ENCODE peak calls at places on chromosomes 2 and 18, in seven cellular contexts. One of them, this sample, is unnamed.

GRCh38 chr2:237227190-237227988 is 141.7 kb downstream of the COPS8 start:
- DNase-seq in NCI-H345: no peak
- DNase-seq in stimulated activated CD4-positive, alpha-beta T cell treated with anti-CD3 and anti-CD28 coated beads, TNF-alpha, amount 100 ng/mL, for 48 hours: no peak
- DNase-seq in heart right ventricle: no peak
- DNase-seq in fibroblast of pulmonary artery: peak
- DNase-seq in cardiac fibroblast: peak
- DNase-seq in activated naive CD4-positive, alpha-beta T cell: no peak
- DNase-seq in this sample: peak

GRCh38 chr2:163877316-163877715 is 141.5 kb upstream of the FIGN start:
- DNase-seq in activated naive CD4-positive, alpha-beta T cell: no peak
- DNase-seq in stimulated activated CD4-positive, alpha-beta T cell treated with anti-CD3 and anti-CD28 coated beads, TNF-alpha, amount 100 ng/mL, for 48 hours: no peak
- DNase-seq in cardiac fibroblast: peak
- DNase-seq in fibroblast of pulmonary artery: peak
- DNase-seq in heart right ventricle: no peak
- DNase-seq in NCI-H345: no peak
- DNase-seq in this sample: peak

GRCh38 chr2:60926751-60927568 is 45.6 kb downstream of the REL start:
- DNase-seq in activated naive CD4-positive, alpha-beta T cell: no peak
- DNase-seq in fibroblast of pulmonary artery: peak
- DNase-seq in NCI-H345: no peak
- DNase-seq in heart right ventricle: no peak
- DNase-seq in cardiac fibroblast: peak
- DNase-seq in stimulated activated CD4-positive, alpha-beta T cell treated with anti-CD3 and anti-CD28 coated beads, TNF-alpha, amount 100 ng/mL, for 48 hours: no peak
- DNase-seq in this sample: peak

GRCh38 chr2:178865121-178865520 is 57.9 kb upstream of the TTN start:
- DNase-seq in fibroblast of pulmonary artery: no peak
- DNase-seq in stimulated activated CD4-positive, alpha-beta T cell treated with anti-CD3 and anti-CD28 coated beads, TNF-alpha, amount 100 ng/mL, for 48 hours: no peak
- DNase-seq in activated naive CD4-positive, alpha-beta T cell: no peak
- DNase-seq in NCI-H345: no peak
- DNase-seq in cardiac fibroblast: peak
- DNase-seq in heart right ventricle: peak
- DNase-seq in this sample: peak

GRCh38 chr2:2642906-2643890 is 312.1 kb upstream of the MYT1L start:
- DNase-seq in cardiac fibroblast: no peak
- DNase-seq in NCI-H345: no peak
- DNase-seq in stimulated activated CD4-positive, alpha-beta T cell treated with anti-CD3 and anti-CD28 coated beads, TNF-alpha, amount 100 ng/mL, for 48 hours: no peak
- DNase-seq in activated naive CD4-positive, alpha-beta T cell: no peak
- DNase-seq in heart right ventricle: no peak
- DNase-seq in fibroblast of pulmonary artery: no peak
- DNase-seq in this sample: no peak

GRCh38 chr2:148130571-148130970 is 109.7 kb downstream of the MBD5 start:
- DNase-seq in NCI-H345: no peak
- DNase-seq in heart right ventricle: no peak
- DNase-seq in cardiac fibroblast: peak
- DNase-seq in stimulated activated CD4-positive, alpha-beta T cell treated with anti-CD3 and anti-CD28 coated beads, TNF-alpha, amount 100 ng/mL, for 48 hours: no peak
- DNase-seq in activated naive CD4-positive, alpha-beta T cell: no peak
- DNase-seq in fibroblast of pulmonary artery: peak
- DNase-seq in this sample: peak

GRCh38 chr18:2961828-2962227 is 51.1 kb downstream of the LPIN2 start:
- DNase-seq in NCI-H345: no peak
- DNase-seq in heart right ventricle: no peak
- DNase-seq in stimulated activated CD4-positive, alpha-beta T cell treated with anti-CD3 and anti-CD28 coated beads, TNF-alpha, amount 100 ng/mL, for 48 hours: no peak
- DNase-seq in activated naive CD4-positive, alpha-beta T cell: no peak
- DNase-seq in fibroblast of pulmonary artery: no peak
- DNase-seq in cardiac fibroblast: peak
- DNase-seq in this sample: peak

GRCh38 chr2:101241158-101241557 is 11.5 kb upstream of the CNOT11 start:
- DNase-seq in cardiac fibroblast: no peak
- DNase-seq in stimulated activated CD4-positive, alpha-beta T cell treated with anti-CD3 and anti-CD28 coated beads, TNF-alpha, amount 100 ng/mL, for 48 hours: no peak
- DNase-seq in heart right ventricle: no peak
- DNase-seq in activated naive CD4-positive, alpha-beta T cell: no peak
- DNase-seq in fibroblast of pulmonary artery: no peak
- DNase-seq in NCI-H345: no peak
- DNase-seq in this sample: no peak

GRCh38 chr2:215921884-215922283 is 91.5 kb downstream of the MREG start:
- DNase-seq in activated naive CD4-positive, alpha-beta T cell: no peak
- DNase-seq in heart right ventricle: no peak
- DNase-seq in NCI-H345: no peak
- DNase-seq in cardiac fibroblast: peak
- DNase-seq in stimulated activated CD4-positive, alpha-beta T cell treated with anti-CD3 and anti-CD28 coated beads, TNF-alpha, amount 100 ng/mL, for 48 hours: no peak
- DNase-seq in fibroblast of pulmonary artery: peak
- DNase-seq in this sample: peak

GRCh38 chr2:203685081-203685621 is 21.3 kb upstream of the CD28 start:
- DNase-seq in activated naive CD4-positive, alpha-beta T cell: no peak
- DNase-seq in cardiac fibroblast: peak
- DNase-seq in fibroblast of pulmonary artery: peak
- DNase-seq in NCI-H345: no peak
- DNase-seq in heart right ventricle: peak
- DNase-seq in stimulated activated CD4-positive, alpha-beta T cell treated with anti-CD3 and anti-CD28 coated beads, TNF-alpha, amount 100 ng/mL, for 48 hours: no peak
- DNase-seq in this sample: peak

GRCh38 chr18:34631071-34631470 is 79.0 kb upstream of the DTNA start:
- DNase-seq in NCI-H345: peak
- DNase-seq in heart right ventricle: no peak
- DNase-seq in activated naive CD4-positive, alpha-beta T cell: no peak
- DNase-seq in stimulated activated CD4-positive, alpha-beta T cell treated with anti-CD3 and anti-CD28 coated beads, TNF-alpha, amount 100 ng/mL, for 48 hours: no peak
- DNase-seq in cardiac fibroblast: no peak
- DNase-seq in fibroblast of pulmonary artery: no peak
- DNase-seq in this sample: no peak

GRCh38 chr2:197894751-197895274 is 90.4 kb downstream of the PLCL1 start:
- DNase-seq in activated naive CD4-positive, alpha-beta T cell: no peak
- DNase-seq in cardiac fibroblast: no peak
- DNase-seq in heart right ventricle: no peak
- DNase-seq in fibroblast of pulmonary artery: no peak
- DNase-seq in stimulated activated CD4-positive, alpha-beta T cell treated with anti-CD3 and anti-CD28 coated beads, TNF-alpha, amount 100 ng/mL, for 48 hours: no peak
- DNase-seq in NCI-H345: no peak
- DNase-seq in this sample: no peak

GRCh38 chr18:6561029-6561861 is 146.5 kb upstream of the L3MBTL4 start:
- DNase-seq in heart right ventricle: peak
- DNase-seq in NCI-H345: peak
- DNase-seq in cardiac fibroblast: peak
- DNase-seq in stimulated activated CD4-positive, alpha-beta T cell treated with anti-CD3 and anti-CD28 coated beads, TNF-alpha, amount 100 ng/mL, for 48 hours: no peak
- DNase-seq in fibroblast of pulmonary artery: peak
- DNase-seq in activated naive CD4-positive, alpha-beta T cell: no peak
- DNase-seq in this sample: peak

GRCh38 chr18:27062802-27063201 is 122.3 kb downstream of the CHST9 start:
- DNase-seq in stimulated activated CD4-positive, alpha-beta T cell treated with anti-CD3 and anti-CD28 coated beads, TNF-alpha, amount 100 ng/mL, for 48 hours: no peak
- DNase-seq in activated naive CD4-positive, alpha-beta T cell: no peak
- DNase-seq in heart right ventricle: no peak
- DNase-seq in NCI-H345: no peak
- DNase-seq in fibroblast of pulmonary artery: no peak
- DNase-seq in cardiac fibroblast: no peak
- DNase-seq in this sample: no peak

GRCh38 chr2:62197609-62198236 is 1.8 kb downstream of the B3GNT2 start:
- DNase-seq in cardiac fibroblast: no peak
- DNase-seq in heart right ventricle: peak
- DNase-seq in fibroblast of pulmonary artery: no peak
- DNase-seq in stimulated activated CD4-positive, alpha-beta T cell treated with anti-CD3 and anti-CD28 coated beads, TNF-alpha, amount 100 ng/mL, for 48 hours: no peak
- DNase-seq in activated naive CD4-positive, alpha-beta T cell: no peak
- DNase-seq in NCI-H345: no peak
- DNase-seq in this sample: no peak

GRCh38 chr2:132448771-132449170 is 32.2 kb downstream of the GPR39 start:
- DNase-seq in activated naive CD4-positive, alpha-beta T cell: no peak
- DNase-seq in fibroblast of pulmonary artery: peak
- DNase-seq in NCI-H345: peak
- DNase-seq in stimulated activated CD4-positive, alpha-beta T cell treated with anti-CD3 and anti-CD28 coated beads, TNF-alpha, amount 100 ng/mL, for 48 hours: no peak
- DNase-seq in heart right ventricle: no peak
- DNase-seq in cardiac fibroblast: peak
- DNase-seq in this sample: peak

GRCh38 chr2:185274718-185275484 is 463.7 kb upstream of the FSIP2 start:
- DNase-seq in NCI-H345: no peak
- DNase-seq in fibroblast of pulmonary artery: no peak
- DNase-seq in activated naive CD4-positive, alpha-beta T cell: no peak
- DNase-seq in stimulated activated CD4-positive, alpha-beta T cell treated with anti-CD3 and anti-CD28 coated beads, TNF-alpha, amount 100 ng/mL, for 48 hours: no peak
- DNase-seq in heart right ventricle: no peak
- DNase-seq in cardiac fibroblast: no peak
- DNase-seq in this sample: no peak

GRCh38 chr18:69954719-69955118 is 7.0 kb upstream of the CD226 start:
- DNase-seq in NCI-H345: no peak
- DNase-seq in activated naive CD4-positive, alpha-beta T cell: no peak
- DNase-seq in stimulated activated CD4-positive, alpha-beta T cell treated with anti-CD3 and anti-CD28 coated beads, TNF-alpha, amount 100 ng/mL, for 48 hours: no peak
- DNase-seq in heart right ventricle: no peak
- DNase-seq in cardiac fibroblast: no peak
- DNase-seq in fibroblast of pulmonary artery: peak
- DNase-seq in this sample: no peak

GRCh38 chr2:208359632-208359986 is 47.0 kb upstream of the PTH2R start:
- DNase-seq in fibroblast of pulmonary artery: no peak
- DNase-seq in NCI-H345: no peak
- DNase-seq in stimulated activated CD4-positive, alpha-beta T cell treated with anti-CD3 and anti-CD28 coated beads, TNF-alpha, amount 100 ng/mL, for 48 hours: no peak
- DNase-seq in cardiac fibroblast: no peak
- DNase-seq in activated naive CD4-positive, alpha-beta T cell: no peak
- DNase-seq in heart right ventricle: peak
- DNase-seq in this sample: no peak

GRCh38 chr18:8847066-8847755 is 141.9 kb downstream of the MTCL1 start:
- DNase-seq in activated naive CD4-positive, alpha-beta T cell: no peak
- DNase-seq in fibroblast of pulmonary artery: peak
- DNase-seq in heart right ventricle: no peak
- DNase-seq in NCI-H345: no peak
- DNase-seq in cardiac fibroblast: peak
- DNase-seq in stimulated activated CD4-positive, alpha-beta T cell treated with anti-CD3 and anti-CD28 coated beads, TNF-alpha, amount 100 ng/mL, for 48 hours: no peak
- DNase-seq in this sample: no peak

GRCh38 chr2:217396586-217396985 is 536.7 kb upstream of the TNP1 start:
- DNase-seq in activated naive CD4-positive, alpha-beta T cell: no peak
- DNase-seq in NCI-H345: no peak
- DNase-seq in cardiac fibroblast: no peak
- DNase-seq in fibroblast of pulmonary artery: no peak
- DNase-seq in stimulated activated CD4-positive, alpha-beta T cell treated with anti-CD3 and anti-CD28 coated beads, TNF-alpha, amount 100 ng/mL, for 48 hours: no peak
- DNase-seq in heart right ventricle: no peak
- DNase-seq in this sample: no peak

GRCh38 chr18:58638446-58638845 is 9.6 kb upstream of the ALPK2 start:
- DNase-seq in heart right ventricle: no peak
- DNase-seq in stimulated activated CD4-positive, alpha-beta T cell treated with anti-CD3 and anti-CD28 coated beads, TNF-alpha, amount 100 ng/mL, for 48 hours: no peak
- DNase-seq in cardiac fibroblast: no peak
- DNase-seq in activated naive CD4-positive, alpha-beta T cell: no peak
- DNase-seq in fibroblast of pulmonary artery: no peak
- DNase-seq in NCI-H345: no peak
- DNase-seq in this sample: no peak

GRCh38 chr2:155733091-155733870 is 599.2 kb downstream of the NR4A2 start:
- DNase-seq in NCI-H345: peak
- DNase-seq in heart right ventricle: no peak
- DNase-seq in activated naive CD4-positive, alpha-beta T cell: no peak
- DNase-seq in stimulated activated CD4-positive, alpha-beta T cell treated with anti-CD3 and anti-CD28 coated beads, TNF-alpha, amount 100 ng/mL, for 48 hours: no peak
- DNase-seq in fibroblast of pulmonary artery: no peak
- DNase-seq in cardiac fibroblast: no peak
- DNase-seq in this sample: no peak

GRCh38 chr2:148932536-148932935 is 57.5 kb downstream of the KIF5C start:
- DNase-seq in activated naive CD4-positive, alpha-beta T cell: no peak
- DNase-seq in stimulated activated CD4-positive, alpha-beta T cell treated with anti-CD3 and anti-CD28 coated beads, TNF-alpha, amount 100 ng/mL, for 48 hours: no peak
- DNase-seq in heart right ventricle: no peak
- DNase-seq in NCI-H345: no peak
- DNase-seq in fibroblast of pulmonary artery: no peak
- DNase-seq in cardiac fibroblast: no peak
- DNase-seq in this sample: no peak

GRCh38 chr2:3805120-3805519 is 101.7 kb downstream of the DCDC2C start:
- DNase-seq in heart right ventricle: no peak
- DNase-seq in stimulated activated CD4-positive, alpha-beta T cell treated with anti-CD3 and anti-CD28 coated beads, TNF-alpha, amount 100 ng/mL, for 48 hours: no peak
- DNase-seq in cardiac fibroblast: no peak
- DNase-seq in NCI-H345: peak
- DNase-seq in activated naive CD4-positive, alpha-beta T cell: no peak
- DNase-seq in fibroblast of pulmonary artery: no peak
- DNase-seq in this sample: no peak

GRCh38 chr2:238863231-238863630 is 15.3 kb downstream of the TWIST2 start:
- DNase-seq in NCI-H345: no peak
- DNase-seq in activated naive CD4-positive, alpha-beta T cell: no peak
- DNase-seq in heart right ventricle: no peak
- DNase-seq in fibroblast of pulmonary artery: no peak
- DNase-seq in stimulated activated CD4-positive, alpha-beta T cell treated with anti-CD3 and anti-CD28 coated beads, TNF-alpha, amount 100 ng/mL, for 48 hours: no peak
- DNase-seq in cardiac fibroblast: no peak
- DNase-seq in this sample: no peak

GRCh38 chr18:35386600-35387366 is 9.6 kb upstream of the ZNF396 start:
- DNase-seq in heart right ventricle: peak
- DNase-seq in fibroblast of pulmonary artery: peak
- DNase-seq in NCI-H345: peak
- DNase-seq in cardiac fibroblast: peak
- DNase-seq in stimulated activated CD4-positive, alpha-beta T cell treated with anti-CD3 and anti-CD28 coated beads, TNF-alpha, amount 100 ng/mL, for 48 hours: peak
- DNase-seq in activated naive CD4-positive, alpha-beta T cell: peak
- DNase-seq in this sample: peak

GRCh38 chr2:39646267-39646666 is 19.4 kb upstream of the TMEM178A start:
- DNase-seq in activated naive CD4-positive, alpha-beta T cell: no peak
- DNase-seq in NCI-H345: no peak
- DNase-seq in heart right ventricle: no peak
- DNase-seq in cardiac fibroblast: no peak
- DNase-seq in fibroblast of pulmonary artery: no peak
- DNase-seq in stimulated activated CD4-positive, alpha-beta T cell treated with anti-CD3 and anti-CD28 coated beads, TNF-alpha, amount 100 ng/mL, for 48 hours: no peak
- DNase-seq in this sample: no peak

GRCh38 chr2:27065128-27065527 is 6.3 kb downstream of the OST4 start:
- DNase-seq in activated naive CD4-positive, alpha-beta T cell: no peak
- DNase-seq in NCI-H345: no peak
- DNase-seq in fibroblast of pulmonary artery: no peak
- DNase-seq in heart right ventricle: no peak
- DNase-seq in cardiac fibroblast: no peak
- DNase-seq in stimulated activated CD4-positive, alpha-beta T cell treated with anti-CD3 and anti-CD28 coated beads, TNF-alpha, amount 100 ng/mL, for 48 hours: no peak
- DNase-seq in this sample: no peak

GRCh38 chr2:120516323-120517314 is 170.7 kb downstream of the INHBB start:
- DNase-seq in activated naive CD4-positive, alpha-beta T cell: no peak
- DNase-seq in stimulated activated CD4-positive, alpha-beta T cell treated with anti-CD3 and anti-CD28 coated beads, TNF-alpha, amount 100 ng/mL, for 48 hours: no peak
- DNase-seq in heart right ventricle: no peak
- DNase-seq in cardiac fibroblast: no peak
- DNase-seq in fibroblast of pulmonary artery: peak
- DNase-seq in NCI-H345: no peak
- DNase-seq in this sample: peak

GRCh38 chr2:120715941-120716340 is 19.7 kb upstream of the GLI2 start:
- DNase-seq in NCI-H345: no peak
- DNase-seq in activated naive CD4-positive, alpha-beta T cell: no peak
- DNase-seq in cardiac fibroblast: no peak
- DNase-seq in fibroblast of pulmonary artery: no peak
- DNase-seq in heart right ventricle: no peak
- DNase-seq in stimulated activated CD4-positive, alpha-beta T cell treated with anti-CD3 and anti-CD28 coated beads, TNF-alpha, amount 100 ng/mL, for 48 hours: no peak
- DNase-seq in this sample: no peak

GRCh38 chr2:151534001-151534400 is 124.3 kb downstream of the RIF1 start:
- DNase-seq in activated naive CD4-positive, alpha-beta T cell: no peak
- DNase-seq in heart right ventricle: no peak
- DNase-seq in cardiac fibroblast: no peak
- DNase-seq in NCI-H345: no peak
- DNase-seq in fibroblast of pulmonary artery: no peak
- DNase-seq in stimulated activated CD4-positive, alpha-beta T cell treated with anti-CD3 and anti-CD28 coated beads, TNF-alpha, amount 100 ng/mL, for 48 hours: no peak
- DNase-seq in this sample: no peak

GRCh38 chr2:234032301-234032856 is 18.1 kb upstream of the SPP2 start:
- DNase-seq in activated naive CD4-positive, alpha-beta T cell: no peak
- DNase-seq in fibroblast of pulmonary artery: peak
- DNase-seq in NCI-H345: no peak
- DNase-seq in heart right ventricle: no peak
- DNase-seq in stimulated activated CD4-positive, alpha-beta T cell treated with anti-CD3 and anti-CD28 coated beads, TNF-alpha, amount 100 ng/mL, for 48 hours: no peak
- DNase-seq in cardiac fibroblast: peak
- DNase-seq in this sample: no peak

GRCh38 chr2:222194669-222195068 is 104.1 kb downstream of the PAX3 start:
- DNase-seq in cardiac fibroblast: no peak
- DNase-seq in stimulated activated CD4-positive, alpha-beta T cell treated with anti-CD3 and anti-CD28 coated beads, TNF-alpha, amount 100 ng/mL, for 48 hours: no peak
- DNase-seq in fibroblast of pulmonary artery: no peak
- DNase-seq in activated naive CD4-positive, alpha-beta T cell: no peak
- DNase-seq in NCI-H345: no peak
- DNase-seq in heart right ventricle: no peak
- DNase-seq in this sample: no peak

GRCh38 chr18:62981566-62981965 is 266.2 kb downstream of the PHLPP1 start:
- DNase-seq in NCI-H345: no peak
- DNase-seq in cardiac fibroblast: no peak
- DNase-seq in activated naive CD4-positive, alpha-beta T cell: no peak
- DNase-seq in fibroblast of pulmonary artery: no peak
- DNase-seq in stimulated activated CD4-positive, alpha-beta T cell treated with anti-CD3 and anti-CD28 coated beads, TNF-alpha, amount 100 ng/mL, for 48 hours: no peak
- DNase-seq in heart right ventricle: no peak
- DNase-seq in this sample: no peak

GRCh38 chr2:88540346-88540745 is 86.9 kb downstream of the EIF2AK3 start:
- DNase-seq in NCI-H345: no peak
- DNase-seq in heart right ventricle: no peak
- DNase-seq in cardiac fibroblast: peak
- DNase-seq in activated naive CD4-positive, alpha-beta T cell: no peak
- DNase-seq in fibroblast of pulmonary artery: peak
- DNase-seq in stimulated activated CD4-positive, alpha-beta T cell treated with anti-CD3 and anti-CD28 coated beads, TNF-alpha, amount 100 ng/mL, for 48 hours: no peak
- DNase-seq in this sample: no peak

This sample was measured in cardiac muscle cell.